ENCODE peak calls at places on chromosome 5, in four cellular contexts. J is K562, V is GM23338, C is body of pancreas. W is an unnamed sample.

GRCh38 chr5:34842554-34842953 is 3.6 kb downstream of the TTC23L start:
- DNase-seq in J (no peak), V (no peak), C (no peak), W (no peak)

GRCh38 chr5:179181988-179182387 is 121.8 kb downstream of the ZNF354C start:
- DNase-seq in J (no peak), V (no peak), C (no peak), W (no peak)

GRCh38 chr5:156759156-156759555 is 90.9 kb upstream of the PPP1R2B start:
- DNase-seq in J (no peak), V (no peak), C (no peak), W (no peak)

GRCh38 chr5:157446077-157446930 is 13.7 kb upstream of the NIPAL4 start:
- DNase-seq in J (no peak), V (no peak), C (no peak), W (no peak)

GRCh38 chr5:135033026-135033861 is 784 bp downstream of the PITX1 start:
- DNase-seq in J (peak; percentile 71), V (peak; percentile 81), C (no peak), W (no peak)

GRCh38 chr5:159451197-159452052 is 121.1 kb upstream of the IL12B start:
- DNase-seq in J (no peak), V (no peak), C (no peak), W (peak; percentile 37)

GRCh38 chr5:178145965-178146820 is 7.5 kb downstream of the NHP2 start:
- DNase-seq in J (peak; percentile 67), V (peak; percentile 94), C (peak; percentile 81), W (no peak)

GRCh38 chr5:41908374-41909079 is 4.4 kb downstream of the RIMOC1 start:
- DNase-seq in J (no peak), V (no peak), C (no peak), W (no peak)

GRCh38 chr5:343461-344401 is 22.2 kb downstream of the AHRR start:
- DNase-seq in J (no peak), V (peak; percentile 70), C (peak; percentile 50), W (no peak)

GRCh38 chr5:58683567-58683966 is 100.7 kb downstream of the RAB3C start:
- DNase-seq in J (no peak), V (no peak), C (no peak), W (no peak)

GRCh38 chr5:146867996-146868708 is 10.4 kb downstream of the PPP2R2B start:
- DNase-seq in J (no peak), V (no peak), C (no peak), W (no peak)

GRCh38 chr5:31408814-31409213 is 123.1 kb downstream of the DROSHA start:
- DNase-seq in J (no peak), V (no peak), C (no peak), W (no peak)

GRCh38 chr5:93130623-93131022 is 450.4 kb downstream of the NR2F1-AS1 start:
- DNase-seq in J (no peak), V (no peak), C (no peak), W (no peak)

GRCh38 chr5:179126506-179126991 is 66.4 kb downstream of the ZNF354C start:
- DNase-seq in J (no peak), V (no peak), C (no peak), W (no peak)

GRCh38 chr5:16312786-16313185 is 133.2 kb upstream of the MARCHF11 start:
- DNase-seq in J (no peak), V (no peak), C (no peak), W (no peak)

GRCh38 chr5:43338856-43339255 is 25.6 kb upstream of the HMGCS1 start:
- DNase-seq in J (no peak), V (no peak), C (no peak), W (no peak)

GRCh38 chr5:160175438-160176218 is 53.7 kb upstream of the FABP6 start:
- DNase-seq in J (no peak), V (no peak), C (no peak), W (no peak)

GRCh38 chr5:5209101-5209500 is 69.0 kb downstream of the ADAMTS16 start:
- DNase-seq in J (no peak), V (no peak), C (no peak), W (no peak)

GRCh38 chr5:122312670-122312988 is 592 bp downstream of the SNCAIP start:
- DNase-seq in J (no peak), V (peak; percentile 53), C (no peak), W (no peak)

GRCh38 chr5:78364005-78364404 is 3.6 kb downstream of the SCAMP1 start:
- DNase-seq in J (no peak), V (no peak), C (no peak), W (no peak)

GRCh38 chr5:137304227-137304874 is 194.8 kb downstream of the SPOCK1 start:
- DNase-seq in J (no peak), V (no peak), C (peak; percentile 93), W (no peak)

GRCh38 chr5:2415678-2416077 is 335.8 kb downstream of the IRX2 start:
- DNase-seq in J (peak; percentile 28), V (peak; percentile 4), C (no peak), W (no peak)

GRCh38 chr5:109907751-109908150 is 218.0 kb downstream of the MAN2A1 start:
- DNase-seq in J (no peak), V (no peak), C (no peak), W (no peak)

GRCh38 chr5:170440771-170441370 is 51.7 kb upstream of the KCNMB1 start:
- DNase-seq in J (no peak), V (no peak), C (no peak), W (no peak)

GRCh38 chr5:160167623-160168165 is 48.4 kb upstream of the PWWP2A start:
- DNase-seq in J (no peak), V (no peak), C (no peak), W (no peak)

GRCh38 chr5:133471699-133472098 is 140.6 kb downstream of the FSTL4 start:
- DNase-seq in J (peak; percentile 23), V (peak; percentile 22), C (no peak), W (no peak)

GRCh38 chr5:114391321-114391720 is 29.5 kb downstream of the KCNN2 start:
- DNase-seq in J (no peak), V (no peak), C (no peak), W (no peak)

GRCh38 chr5:35853652-35854051 is 3.0 kb upstream of the IL7R start:
- DNase-seq in J (no peak), V (no peak), C (no peak), W (no peak)

GRCh38 chr5:93929146-93929545 is 187.7 kb upstream of the POU5F2 start:
- DNase-seq in J (no peak), V (no peak), C (no peak), W (no peak)

GRCh38 chr5:18067615-18068014 is 433.4 kb downstream of the TAF11L14 start:
- DNase-seq in J (no peak), V (no peak), C (no peak), W (no peak)

GRCh38 chr5:72314571-72315172 is 5.4 kb downstream of the MRPS27 start:
- DNase-seq in J (no peak), V (peak; percentile 37), C (peak; percentile 55), W (no peak)

GRCh38 chr5:35821513-35821912 is 35.2 kb upstream of the IL7R start:
- DNase-seq in J (no peak), V (no peak), C (no peak), W (no peak)

GRCh38 chr5:142576303-142576702 is 109.6 kb downstream of the FGF1 start:
- DNase-seq in J (no peak), V (no peak), C (no peak), W (no peak)

GRCh38 chr5:116614603-116614920 is 39.9 kb upstream of the SEMA6A start:
- DNase-seq in J (no peak), V (no peak), C (no peak), W (no peak)

GRCh38 chr5:154714271-154714986 is 40.7 kb upstream of the LARP1 start:
- DNase-seq in J (no peak), V (peak; percentile 28), C (peak; percentile 23), W (no peak)

GRCh38 chr5:71922584-71923106 is 184.6 kb upstream of the MAP1B start:
- DNase-seq in J (no peak), V (no peak), C (no peak), W (no peak)

GRCh38 chr5:138597660-138598400 is 22.6 kb upstream of the HSPA9 start:
- DNase-seq in J (no peak), V (no peak), C (no peak), W (no peak)

GRCh38 chr5:28346696-28347095 is 1308.3 kb upstream of the CDH9 start:
- DNase-seq in J (no peak), V (no peak), C (no peak), W (no peak)

GRCh38 chr5:10550222-10550995 is 13.5 kb upstream of the ANKRD33B start:
- DNase-seq in J (no peak), V (no peak), C (no peak), W (no peak)

GRCh38 chr5:133357758-133358157 is 254.6 kb downstream of the FSTL4 start:
- DNase-seq in J (no peak), V (no peak), C (no peak), W (no peak)

DNA sequence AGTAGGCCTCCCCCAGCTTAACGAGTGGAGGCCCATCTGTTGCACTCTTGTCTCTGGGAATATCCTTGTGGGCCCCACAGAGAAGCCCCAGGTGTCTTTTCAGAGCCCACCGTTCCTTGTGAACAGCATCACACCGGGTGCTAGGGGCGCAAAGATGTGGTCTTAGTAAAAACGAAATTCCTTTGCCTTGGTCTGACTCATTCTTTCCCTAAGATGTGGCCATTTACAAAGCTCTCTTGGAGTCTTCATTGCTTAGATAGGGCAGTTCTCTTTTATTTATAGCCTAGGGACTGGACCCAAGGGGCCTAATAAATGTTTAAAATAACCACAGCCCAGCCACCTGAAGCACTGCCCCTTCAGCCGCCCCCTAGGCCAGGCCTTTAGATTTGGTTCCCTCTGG is 52.8 kb upstream of the RPL26L1 start:
- DNase-seq in J (no peak), V (no peak), C (no peak), W (no peak)
- H3K4me1 ChIP-seq in J (peaks cover 17% of the 10 kb centered on the region), V (peaks cover 8% of the 10 kb centered on the region), C (peaks cover 53% of the 10 kb centered on the region), W (peaks cover 52% of the 10 kb centered on the region)

GRCh38 chr5:80935811-80936385 is 24.3 kb upstream of the RASGRF2 start:
- DNase-seq in J (no peak), V (peak; percentile 68), C (no peak), W (no peak)
- TF ChIP-seq CTCF in J (peak; percentile 40), V (peak; percentile 53), C (no peak), W (no peak)

GRCh38 chr5:172168311-172168710 is 19.7 kb downstream of the STK10 start:
- DNase-seq in J (no peak), V (no peak), C (no peak), W (no peak)
- H3K4me1 ChIP-seq in J (no peaks in the 10 kb centered on the region), V (no peaks in the 10 kb centered on the region), C (peaks cover 7% of the 10 kb centered on the region), W (peaks cover 5% of the 10 kb centered on the region)

GRCh38 chr5:45093377-45093776 is 284.6 kb downstream of the MRPS30 start:
- DNase-seq in J (no peak), V (no peak), C (no peak), W (no peak)
- TF ChIP-seq CTCF in J (no peak), V (no peak), C (no peak), W (no peak)

GRCh38 chr5:148788636-148789035 is 37.8 kb upstream of the ADRB2 start:
- DNase-seq in J (no peak), V (no peak), C (no peak), W (no peak)
- H3K4me1 ChIP-seq in J (peaks cover 11% of the 10 kb centered on the region), V (no peaks in the 10 kb centered on the region), C (no peaks in the 10 kb centered on the region), W (no peaks in the 10 kb centered on the region)